ENCODE peak calls at places on chromosomes 1 and 21, in eight cellular contexts. One of them, this sample, is unnamed.

GRCh38 chr1:58780586-58781452 is 3.0 kb downstream of the JUN start:
- DNase-seq in fibroblast of mammary gland: no peak
- DNase-seq in ovary: no peak
- DNase-seq in upper lobe of right lung: no peak
- DNase-seq in IMR-90: peak
- DNase-seq in tibial artery: no peak
- DNase-seq in lower lobe of right lung: no peak
- DNase-seq in adrenal gland: no peak
- DNase-seq in this sample: peak

GRCh38 chr1:40592107-40592773 is 60.8 kb downstream of the ZNF684 start:
- DNase-seq in fibroblast of mammary gland: peak
- DNase-seq in ovary: no peak
- DNase-seq in upper lobe of right lung: no peak
- DNase-seq in IMR-90: peak
- DNase-seq in tibial artery: no peak
- DNase-seq in lower lobe of right lung: no peak
- DNase-seq in adrenal gland: peak
- DNase-seq in this sample: peak

GRCh38 chr1:78079580-78079979 is 33.8 kb downstream of the GIPC2 start:
- DNase-seq in fibroblast of mammary gland: peak
- DNase-seq in ovary: no peak
- DNase-seq in upper lobe of right lung: no peak
- DNase-seq in IMR-90: peak
- DNase-seq in tibial artery: no peak
- DNase-seq in lower lobe of right lung: no peak
- DNase-seq in adrenal gland: no peak
- DNase-seq in this sample: peak

GRCh38 chr21:32347351-32347750 is 45.5 kb downstream of the URB1 start:
- DNase-seq in fibroblast of mammary gland: no peak
- DNase-seq in ovary: no peak
- DNase-seq in upper lobe of right lung: no peak
- DNase-seq in IMR-90: no peak
- DNase-seq in tibial artery: no peak
- DNase-seq in lower lobe of right lung: no peak
- DNase-seq in adrenal gland: peak
- DNase-seq in this sample: no peak

GRCh38 chr1:192147626-192148025 is 10.6 kb upstream of the RGS18 start:
- DNase-seq in fibroblast of mammary gland: no peak
- DNase-seq in ovary: no peak
- DNase-seq in upper lobe of right lung: no peak
- DNase-seq in IMR-90: peak
- DNase-seq in tibial artery: no peak
- DNase-seq in lower lobe of right lung: no peak
- DNase-seq in adrenal gland: no peak
- DNase-seq in this sample: peak

GRCh38 chr21:39661121-39661520 is 48.4 kb downstream of the B3GALT5 start:
- DNase-seq in fibroblast of mammary gland: no peak
- DNase-seq in ovary: no peak
- DNase-seq in upper lobe of right lung: peak
- DNase-seq in IMR-90: no peak
- DNase-seq in tibial artery: no peak
- DNase-seq in lower lobe of right lung: no peak
- DNase-seq in adrenal gland: peak
- DNase-seq in this sample: no peak

GRCh38 chr1:40650075-40650474 is 15.4 kb downstream of the RIMS3 start:
- DNase-seq in fibroblast of mammary gland: no peak
- DNase-seq in ovary: no peak
- DNase-seq in upper lobe of right lung: no peak
- DNase-seq in IMR-90: no peak
- DNase-seq in tibial artery: no peak
- DNase-seq in lower lobe of right lung: no peak
- DNase-seq in adrenal gland: peak
- DNase-seq in this sample: peak

GRCh38 chr21:46355161-46356004 is 31.4 kb downstream of the PCNT start:
- DNase-seq in fibroblast of mammary gland: no peak
- DNase-seq in ovary: no peak
- DNase-seq in upper lobe of right lung: no peak
- DNase-seq in IMR-90: no peak
- DNase-seq in tibial artery: no peak
- DNase-seq in lower lobe of right lung: no peak
- DNase-seq in adrenal gland: no peak
- DNase-seq in this sample: no peak

GRCh38 chr1:236603896-236604217 is 459 bp downstream of the HEATR1 start:
- DNase-seq in fibroblast of mammary gland: peak
- DNase-seq in ovary: no peak
- DNase-seq in upper lobe of right lung: no peak
- DNase-seq in IMR-90: peak
- DNase-seq in tibial artery: no peak
- DNase-seq in lower lobe of right lung: no peak
- DNase-seq in adrenal gland: no peak
- DNase-seq in this sample: peak

GRCh38 chr1:28819020-28819419 is 7.0 kb downstream of the OPRD1 start:
- DNase-seq in fibroblast of mammary gland: no peak
- DNase-seq in ovary: no peak
- DNase-seq in upper lobe of right lung: no peak
- DNase-seq in IMR-90: no peak
- DNase-seq in tibial artery: no peak
- DNase-seq in lower lobe of right lung: no peak
- DNase-seq in adrenal gland: no peak
- DNase-seq in this sample: no peak

GRCh38 chr1:39895731-39896480 is 5.8 kb downstream of the MYCL start:
- DNase-seq in fibroblast of mammary gland: peak
- DNase-seq in ovary: no peak
- DNase-seq in upper lobe of right lung: no peak
- DNase-seq in IMR-90: no peak
- DNase-seq in tibial artery: no peak
- DNase-seq in lower lobe of right lung: no peak
- DNase-seq in adrenal gland: no peak
- DNase-seq in this sample: no peak

GRCh38 chr1:23673086-23673813 is 18.4 kb upstream of the RPL11 start:
- DNase-seq in fibroblast of mammary gland: peak
- DNase-seq in ovary: no peak
- DNase-seq in upper lobe of right lung: no peak
- DNase-seq in IMR-90: peak
- DNase-seq in tibial artery: no peak
- DNase-seq in lower lobe of right lung: no peak
- DNase-seq in adrenal gland: peak
- DNase-seq in this sample: peak

GRCh38 chr1:117719004-117719403 is 113.2 kb downstream of the TENT5C start:
- DNase-seq in fibroblast of mammary gland: no peak
- DNase-seq in ovary: no peak
- DNase-seq in upper lobe of right lung: no peak
- DNase-seq in IMR-90: no peak
- DNase-seq in tibial artery: no peak
- DNase-seq in lower lobe of right lung: no peak
- DNase-seq in adrenal gland: no peak
- DNase-seq in this sample: no peak

GRCh38 chr1:76867342-76868130 is at the start of gene ST6GALNAC5:
- DNase-seq in fibroblast of mammary gland: peak
- DNase-seq in ovary: peak
- DNase-seq in upper lobe of right lung: peak
- DNase-seq in IMR-90: peak
- DNase-seq in tibial artery: no peak
- DNase-seq in lower lobe of right lung: peak
- DNase-seq in adrenal gland: peak
- DNase-seq in this sample: no peak

GRCh38 chr1:223748405-223748772 is 36.0 kb downstream of the CAPN2 start:
- DNase-seq in fibroblast of mammary gland: peak
- DNase-seq in ovary: no peak
- DNase-seq in upper lobe of right lung: no peak
- DNase-seq in IMR-90: peak
- DNase-seq in tibial artery: no peak
- DNase-seq in lower lobe of right lung: no peak
- DNase-seq in adrenal gland: peak
- DNase-seq in this sample: no peak

GRCh38 chr1:154607084-154607747 is 770 bp downstream of the ADAR start:
- DNase-seq in fibroblast of mammary gland: peak
- DNase-seq in ovary: no peak
- DNase-seq in upper lobe of right lung: no peak
- DNase-seq in IMR-90: peak
- DNase-seq in tibial artery: no peak
- DNase-seq in lower lobe of right lung: no peak
- DNase-seq in adrenal gland: peak
- DNase-seq in this sample: peak

GRCh38 chr1:3170566-3171453 is 101.8 kb downstream of the PRDM16 start:
- DNase-seq in fibroblast of mammary gland: no peak
- DNase-seq in ovary: peak
- DNase-seq in upper lobe of right lung: peak
- DNase-seq in IMR-90: no peak
- DNase-seq in tibial artery: peak
- DNase-seq in lower lobe of right lung: peak
- DNase-seq in adrenal gland: peak
- DNase-seq in this sample: peak

GRCh38 chr1:94803106-94803505 is 17.1 kb upstream of the SLC44A3 start:
- DNase-seq in fibroblast of mammary gland: no peak
- DNase-seq in ovary: no peak
- DNase-seq in upper lobe of right lung: no peak
- DNase-seq in IMR-90: no peak
- DNase-seq in tibial artery: no peak
- DNase-seq in lower lobe of right lung: no peak
- DNase-seq in adrenal gland: no peak
- DNase-seq in this sample: no peak

GRCh38 chr1:178109348-178110143 is 15.6 kb downstream of the RASAL2 start:
- DNase-seq in fibroblast of mammary gland: peak
- DNase-seq in ovary: no peak
- DNase-seq in upper lobe of right lung: no peak
- DNase-seq in IMR-90: peak
- DNase-seq in tibial artery: no peak
- DNase-seq in lower lobe of right lung: no peak
- DNase-seq in adrenal gland: no peak
- DNase-seq in this sample: peak

GRCh38 chr1:55896210-55896609 is 681.0 kb upstream of the USP24 start:
- DNase-seq in fibroblast of mammary gland: no peak
- DNase-seq in ovary: no peak
- DNase-seq in upper lobe of right lung: no peak
- DNase-seq in IMR-90: no peak
- DNase-seq in tibial artery: no peak
- DNase-seq in lower lobe of right lung: no peak
- DNase-seq in adrenal gland: no peak
- DNase-seq in this sample: no peak

GRCh38 chr1:55894521-55894920 is 679.4 kb upstream of the USP24 start:
- DNase-seq in fibroblast of mammary gland: peak
- DNase-seq in ovary: no peak
- DNase-seq in upper lobe of right lung: no peak
- DNase-seq in IMR-90: peak
- DNase-seq in tibial artery: no peak
- DNase-seq in lower lobe of right lung: no peak
- DNase-seq in adrenal gland: no peak
- DNase-seq in this sample: no peak

GRCh38 chr1:55898191-55898590 is 681.2 kb downstream of the PLPP3 start:
- DNase-seq in fibroblast of mammary gland: peak
- DNase-seq in ovary: no peak
- DNase-seq in upper lobe of right lung: no peak
- DNase-seq in IMR-90: peak
- DNase-seq in tibial artery: no peak
- DNase-seq in lower lobe of right lung: no peak
- DNase-seq in adrenal gland: no peak
- DNase-seq in this sample: peak

GRCh38 chr1:55888685-55889317 is 673.6 kb upstream of the USP24 start:
- DNase-seq in fibroblast of mammary gland: no peak
- DNase-seq in ovary: no peak
- DNase-seq in upper lobe of right lung: no peak
- DNase-seq in IMR-90: no peak
- DNase-seq in tibial artery: no peak
- DNase-seq in lower lobe of right lung: no peak
- DNase-seq in adrenal gland: no peak
- DNase-seq in this sample: no peak

GRCh38 chr1:55893155-55893554 is 678.0 kb upstream of the USP24 start:
- DNase-seq in fibroblast of mammary gland: peak
- DNase-seq in ovary: no peak
- DNase-seq in upper lobe of right lung: no peak
- DNase-seq in IMR-90: peak
- DNase-seq in tibial artery: no peak
- DNase-seq in lower lobe of right lung: no peak
- DNase-seq in adrenal gland: no peak
- DNase-seq in this sample: peak
- TF ChIP-seq CTCF in fibroblast of mammary gland: peak
- TF ChIP-seq CTCF in ovary: no peak
- TF ChIP-seq CTCF in upper lobe of right lung: peak
- TF ChIP-seq CTCF in IMR-90: peak
- TF ChIP-seq CTCF in tibial artery: no peak
- TF ChIP-seq CTCF in lower lobe of right lung: peak
- TF ChIP-seq CTCF in adrenal gland: no peak
- TF ChIP-seq CTCF in this sample: peak

GRCh38 chr1:53896673-53897229 is 2.8 kb downstream of the DIO1 start:
- DNase-seq in fibroblast of mammary gland: peak
- DNase-seq in ovary: no peak
- DNase-seq in upper lobe of right lung: no peak
- DNase-seq in IMR-90: peak
- DNase-seq in tibial artery: peak
- DNase-seq in lower lobe of right lung: no peak
- DNase-seq in adrenal gland: peak
- DNase-seq in this sample: peak

GRCh38 chr1:53895421-53895820 is 1.4 kb downstream of the DIO1 start:
- DNase-seq in fibroblast of mammary gland: no peak
- DNase-seq in ovary: no peak
- DNase-seq in upper lobe of right lung: no peak
- DNase-seq in IMR-90: no peak
- DNase-seq in tibial artery: no peak
- DNase-seq in lower lobe of right lung: no peak
- DNase-seq in adrenal gland: no peak
- DNase-seq in this sample: no peak

GRCh38 chr1:53902235-53902920 is 8.4 kb downstream of the DIO1 start:
- DNase-seq in fibroblast of mammary gland: no peak
- DNase-seq in ovary: no peak
- DNase-seq in upper lobe of right lung: no peak
- DNase-seq in IMR-90: no peak
- DNase-seq in tibial artery: no peak
- DNase-seq in lower lobe of right lung: no peak
- DNase-seq in adrenal gland: peak
- DNase-seq in this sample: no peak

GRCh38 chr1:53899708-53900107 is 5.7 kb downstream of the DIO1 start:
- DNase-seq in fibroblast of mammary gland: no peak
- DNase-seq in ovary: no peak
- DNase-seq in upper lobe of right lung: no peak
- DNase-seq in IMR-90: no peak
- DNase-seq in tibial artery: no peak
- DNase-seq in lower lobe of right lung: no peak
- DNase-seq in adrenal gland: no peak
- DNase-seq in this sample: no peak

GRCh38 chr1:53899206-53899628 is 5.2 kb downstream of the DIO1 start:
- DNase-seq in fibroblast of mammary gland: peak
- DNase-seq in ovary: peak
- DNase-seq in upper lobe of right lung: no peak
- DNase-seq in IMR-90: peak
- DNase-seq in tibial artery: no peak
- DNase-seq in lower lobe of right lung: no peak
- DNase-seq in adrenal gland: peak
- DNase-seq in this sample: no peak
- TF ChIP-seq CTCF in fibroblast of mammary gland: no peak
- TF ChIP-seq CTCF in ovary: no peak
- TF ChIP-seq CTCF in upper lobe of right lung: no peak
- TF ChIP-seq CTCF in IMR-90: no peak
- TF ChIP-seq CTCF in tibial artery: no peak
- TF ChIP-seq CTCF in lower lobe of right lung: no peak
- TF ChIP-seq CTCF in adrenal gland: no peak
- TF ChIP-seq CTCF in this sample: no peak

GRCh38 chr1:194342484-194343262 is 1156.3 kb upstream of the B3GALT2 start:
- DNase-seq in fibroblast of mammary gland: no peak
- DNase-seq in ovary: no peak
- DNase-seq in upper lobe of right lung: no peak
- DNase-seq in IMR-90: no peak
- DNase-seq in tibial artery: no peak
- DNase-seq in lower lobe of right lung: no peak
- DNase-seq in adrenal gland: no peak
- DNase-seq in this sample: no peak
- TF ChIP-seq CTCF in fibroblast of mammary gland: no peak
- TF ChIP-seq CTCF in ovary: no peak
- TF ChIP-seq CTCF in upper lobe of right lung: no peak
- TF ChIP-seq CTCF in IMR-90: no peak
- TF ChIP-seq CTCF in tibial artery: no peak
- TF ChIP-seq CTCF in lower lobe of right lung: no peak
- TF ChIP-seq CTCF in adrenal gland: no peak
- TF ChIP-seq CTCF in this sample: no peak

GRCh38 chr21:42360317-42360716 is 6.0 kb downstream of the TFF1 start:
- DNase-seq in fibroblast of mammary gland: no peak
- DNase-seq in ovary: no peak
- DNase-seq in upper lobe of right lung: no peak
- DNase-seq in IMR-90: no peak
- DNase-seq in tibial artery: no peak
- DNase-seq in lower lobe of right lung: no peak
- DNase-seq in adrenal gland: no peak
- DNase-seq in this sample: no peak
- TF ChIP-seq CTCF in fibroblast of mammary gland: peak
- TF ChIP-seq CTCF in ovary: no peak
- TF ChIP-seq CTCF in upper lobe of right lung: peak
- TF ChIP-seq CTCF in IMR-90: no peak
- TF ChIP-seq CTCF in tibial artery: no peak
- TF ChIP-seq CTCF in lower lobe of right lung: no peak
- TF ChIP-seq CTCF in adrenal gland: no peak
- TF ChIP-seq CTCF in this sample: no peak